ENCODE peak calls at places on chromosome 15, in seven cellular contexts. A, Z, M, X, T, U and I are unnamed samples.

GRCh38 chr15:73633111-73633990 is at the start of gene NPTN:
- DNase-seq in T (peak), Z (peak), M (peak), U (peak), X (peak), A (peak), I (peak)

GRCh38 chr15:36591534-36592411 is 12.3 kb downstream of the CDIN1 start:
- DNase-seq in X (peak), Z (no peak), M (no peak), U (no peak), A (no peak), T (no peak), I (no peak)

GRCh38 chr15:100253640-100254039 is 88.1 kb downstream of the ADAMTS17 start:
- DNase-seq in M (no peak), T (no peak), X (no peak), Z (no peak), A (no peak), U (no peak), I (no peak)

GRCh38 chr15:50450678-50451077 is 26.5 kb downstream of the USP8 start:
- DNase-seq in U (no peak), X (no peak), Z (no peak), T (no peak), M (no peak), A (no peak), I (no peak)

GRCh38 chr15:74653426-74654082 is 37.9 kb downstream of the CLK3 start:
- DNase-seq in M (no peak), X (no peak), U (no peak), A (no peak), Z (peak), T (no peak), I (peak)

GRCh38 chr15:75422554-75422953 is 28.9 kb downstream of the SIN3A start:
- DNase-seq in A (no peak), M (no peak), U (no peak), X (no peak), T (no peak), Z (no peak), I (no peak)

GRCh38 chr15:55250392-55250791 is 39.2 kb downstream of the RAB27A start:
- DNase-seq in Z (peak), U (no peak), M (no peak), A (no peak), T (no peak), X (no peak), I (no peak)

GRCh38 chr15:50127255-50127777 is 8.3 kb upstream of the ATP8B4 start:
- DNase-seq in T (no peak), X (no peak), M (no peak), A (no peak), Z (no peak), U (no peak), I (no peak)

GRCh38 chr15:31325432-31325975 is 1.1 kb upstream of the KLF13 start:
- DNase-seq in T (peak), Z (no peak), A (peak), M (peak), U (no peak), X (peak), I (peak)

GRCh38 chr15:48679952-48680351 is 34.4 kb upstream of the FBN1 start:
- DNase-seq in Z (no peak), U (no peak), M (no peak), X (no peak), T (no peak), A (no peak), I (no peak)

GRCh38 chr15:25901841-25902610 is 38.9 kb upstream of the ATP10A start:
- DNase-seq in Z (no peak), X (no peak), A (no peak), T (no peak), M (no peak), U (no peak), I (no peak)

GRCh38 chr15:29449136-29449535 is 179.5 kb upstream of the NSMCE3 start:
- DNase-seq in X (no peak), A (no peak), T (no peak), Z (no peak), U (no peak), M (no peak), I (no peak)

GRCh38 chr15:38069506-38069905 is 135.1 kb downstream of the TMCO5A start:
- DNase-seq in A (no peak), M (no peak), X (peak), U (no peak), T (no peak), Z (peak), I (peak)

GRCh38 chr15:41494922-41495735 is 1.5 kb downstream of the ITPKA start:
- DNase-seq in Z (no peak), T (peak), A (peak), U (no peak), X (no peak), M (no peak), I (no peak)

GRCh38 chr15:26634319-26634718 is 138.5 kb downstream of the GABRB3 start:
- DNase-seq in A (no peak), T (no peak), X (no peak), U (no peak), M (no peak), Z (no peak), I (no peak)

GRCh38 chr15:98923579-98923978 is 84.0 kb downstream of the PGPEP1L start:
- DNase-seq in A (no peak), T (no peak), M (no peak), U (no peak), X (no peak), Z (no peak), I (no peak)

GRCh38 chr15:96629501-96629900 is 299.0 kb downstream of the NR2F2 start:
- DNase-seq in U (no peak), A (no peak), M (no peak), Z (no peak), T (no peak), X (peak), I (no peak)

GRCh38 chr15:57751177-57751800 is 44.8 kb downstream of the POLR2M start:
- DNase-seq in M (no peak), X (no peak), Z (peak), A (no peak), U (no peak), T (no peak), I (peak)

GRCh38 chr15:70023769-70024491 is 73.8 kb downstream of the TLE3 start:
- DNase-seq in T (no peak), A (no peak), M (no peak), Z (peak), U (no peak), X (peak), I (no peak)

GRCh38 chr15:94840794-94841587 is 609.6 kb downstream of the MCTP2 start:
- DNase-seq in A (no peak), X (peak), U (no peak), T (no peak), Z (no peak), M (no peak), I (peak)

GRCh38 chr15:31853370-31853769 is 176.9 kb upstream of the CHRNA7 start:
- DNase-seq in A (no peak), X (no peak), T (no peak), Z (no peak), U (no peak), M (no peak), I (no peak)

GRCh38 chr15:76187151-76187550 is 124.1 kb downstream of the ETFA start:
- DNase-seq in U (no peak), M (no peak), X (no peak), A (no peak), Z (no peak), T (no peak), I (no peak)

GRCh38 chr15:34583399-34584320 is at the start of gene GOLGA8B:
- DNase-seq in M (peak), Z (no peak), T (peak), A (peak), X (peak), U (no peak), I (peak)

GRCh38 chr15:57158589-57158988 is 217.7 kb upstream of the CGNL1 start:
- DNase-seq in T (no peak), M (no peak), A (no peak), X (no peak), Z (peak), U (no peak), I (peak)

GRCh38 chr15:38389924-38390542 is 63.9 kb upstream of the FAM98B start:
- DNase-seq in U (no peak), Z (peak), T (peak), A (peak), M (peak), X (peak), I (peak)

GRCh38 chr15:39684215-39684614 is 98.4 kb downstream of the FSIP1 start:
- DNase-seq in M (no peak), T (no peak), X (no peak), U (no peak), Z (peak), A (no peak), I (no peak)

GRCh38 chr15:76185716-76186115 is 125.6 kb downstream of the ETFA start:
- DNase-seq in X (no peak), T (no peak), A (no peak), Z (peak), M (no peak), U (no peak), I (peak)

GRCh38 chr15:64455951-64456350 is 4.4 kb upstream of the ZNF609 start:
- DNase-seq in M (no peak), Z (no peak), T (no peak), X (no peak), U (no peak), A (no peak), I (no peak)

GRCh38 chr15:58070801-58071418 is 5.4 kb upstream of the ALDH1A2 start:
- DNase-seq in T (peak), M (no peak), A (peak), X (peak), Z (peak), U (no peak), I (peak)

GRCh38 chr15:37095993-37096877 is 4.1 kb downstream of the MEIS2 start:
- DNase-seq in M (no peak), U (no peak), X (peak), A (no peak), T (no peak), Z (no peak), I (peak)